ENCODE peak calls at places on chromosomes 12 and 14, in nine cellular contexts. I, B, X, Y, O, K, Z, T and R are unnamed samples.

GRCh38 chr14:33617154-33617553 is 333.7 kb downstream of the EGLN3 start:
- DNase-seq in I (no peak), B (peak; percentile 82), X (peak; percentile 53), Y (peak; percentile 87), O (no peak), K (peak; percentile 50), Z (peak; percentile 80), T (no peak), R (no peak)

GRCh38 chr12:118625050-118625675 is 248.8 kb downstream of the SUDS3 start:
- DNase-seq in I (no peak), B (no peak), X (no peak), Y (no peak), O (peak; percentile 35), K (no peak), Z (no peak), T (no peak), R (no peak)

GRCh38 chr14:68271996-68272395 is 452.4 kb downstream of the RAD51B start:
- DNase-seq in I (no peak), B (no peak), X (no peak), Y (no peak), O (no peak), K (no peak), Z (no peak), T (no peak), R (no peak)

GRCh38 chr12:52189376-52190174 is 2.2 kb downstream of the KRT80 start:
- DNase-seq in I (no peak), B (no peak), X (no peak), Y (peak; percentile 38), O (no peak), K (no peak), Z (peak; percentile 67), T (peak; percentile 96), R (no peak)

GRCh38 chr12:118456741-118457140 is 80.4 kb downstream of the SUDS3 start:
- DNase-seq in I (no peak), B (no peak), X (peak; percentile 34), Y (no peak), O (no peak), K (no peak), Z (no peak), T (no peak), R (no peak)

GRCh38 chr14:45716506-45716905 is 463.5 kb upstream of the MIS18BP1 start:
- DNase-seq in I (no peak), B (peak; percentile 28), X (no peak), Y (peak; percentile 12), O (no peak), K (peak; percentile 3), Z (peak; percentile 39), T (no peak), R (no peak)

GRCh38 chr14:89232366-89233070 is 184.5 kb downstream of the FOXN3 start:
- DNase-seq in I (no peak), B (no peak), X (no peak), Y (no peak), O (no peak), K (no peak), Z (no peak), T (no peak), R (no peak)

GRCh38 chr12:49108958-49109404 is 1.7 kb downstream of the LMBR1L start:
- DNase-seq in I (no peak), B (no peak), X (no peak), Y (no peak), O (peak; percentile 64), K (no peak), Z (no peak), T (no peak), R (no peak)

GRCh38 chr14:93207468-93208308 is 632 bp downstream of the UBR7 start:
- DNase-seq in I (no peak), B (peak; percentile 61), X (no peak), Y (peak; percentile 66), O (peak; percentile 57), K (no peak), Z (peak; percentile 59), T (peak; percentile 59), R (peak; percentile 24)

GRCh38 chr12:54697836-54698235 is 49.7 kb upstream of the DCD start:
- DNase-seq in I (no peak), B (no peak), X (no peak), Y (no peak), O (no peak), K (no peak), Z (no peak), T (no peak), R (no peak)

GRCh38 chr12:63132201-63132600 is 18.8 kb downstream of the AVPR1A start:
- DNase-seq in I (no peak), B (no peak), X (no peak), Y (no peak), O (no peak), K (no peak), Z (no peak), T (no peak), R (no peak)

GRCh38 chr14:102952276-102952675 is 29.8 kb downstream of the AMN start:
- DNase-seq in I (no peak), B (no peak), X (no peak), Y (no peak), O (no peak), K (no peak), Z (no peak), T (no peak), R (no peak)

GRCh38 chr12:630656-631632 is 32.3 kb downstream of the NINJ2 start:
- DNase-seq in I (no peak), B (no peak), X (no peak), Y (no peak), O (peak; percentile 86), K (no peak), Z (no peak), T (no peak), R (peak; percentile 88)

GRCh38 chr14:22487941-22488340 is 101.1 kb downstream of the DAD1 start:
- DNase-seq in I (no peak), B (no peak), X (no peak), Y (no peak), O (no peak), K (no peak), Z (no peak), T (no peak), R (no peak)

GRCh38 chr12:42588981-42589464 is 523 bp downstream of the PRICKLE1 start:
- DNase-seq in I (no peak), B (peak; percentile 60), X (no peak), Y (peak; percentile 37), O (peak; percentile 46), K (no peak), Z (peak; percentile 51), T (peak; percentile 68), R (no peak)

GRCh38 chr14:74945261-74945851 is 10.0 kb downstream of the PGF start:
- DNase-seq in I (no peak), B (peak; percentile 3), X (no peak), Y (no peak), O (no peak), K (no peak), Z (peak; percentile 41), T (peak; percentile 53), R (no peak)

GRCh38 chr12:2094597-2094996 is 41.8 kb downstream of the CACNA1C start:
- DNase-seq in I (no peak), B (no peak), X (no peak), Y (no peak), O (no peak), K (no peak), Z (peak; percentile 57), T (no peak), R (no peak)

GRCh38 chr14:34258318-34258717 is 203.7 kb downstream of the SPTSSA start:
- DNase-seq in I (no peak), B (no peak), X (no peak), Y (peak; percentile 4), O (no peak), K (peak; percentile 28), Z (peak; percentile 8), T (no peak), R (no peak)

GRCh38 chr12:85865905-85866304 is 8.2 kb upstream of the NTS start:
- DNase-seq in I (no peak), B (no peak), X (no peak), Y (no peak), O (no peak), K (no peak), Z (peak; percentile 27), T (no peak), R (no peak)

GRCh38 chr14:34604990-34605389 is 25.0 kb downstream of the SNX6 start:
- DNase-seq in I (no peak), B (no peak), X (no peak), Y (peak; percentile 72), O (no peak), K (no peak), Z (no peak), T (no peak), R (no peak)

GRCh38 chr12:132566551-132567131 is 43.7 kb downstream of the LRCOL1 start:
- DNase-seq in I (no peak), B (no peak), X (no peak), Y (peak; percentile 32), O (no peak), K (no peak), Z (no peak), T (no peak), R (no peak)

GRCh38 chr12:31931796-31932715 is 27.2 kb upstream of the RESF1 start:
- DNase-seq in I (no peak), B (no peak), X (no peak), Y (no peak), O (no peak), K (no peak), Z (no peak), T (no peak), R (no peak)

GRCh38 chr12:123111498-123112165 is 39.3 kb downstream of the PITPNM2 start:
- DNase-seq in I (no peak), B (no peak), X (no peak), Y (peak; percentile 80), O (no peak), K (no peak), Z (peak; percentile 88), T (no peak), R (no peak)

GRCh38 chr12:100920493-100920892 is 125.9 kb downstream of the ANO4 start:
- DNase-seq in I (no peak), B (no peak), X (no peak), Y (no peak), O (no peak), K (no peak), Z (no peak), T (no peak), R (no peak)

GRCh38 chr14:54338696-54339317 is 58.0 kb upstream of the CDKN3 start:
- DNase-seq in I (no peak), B (peak; percentile 9), X (no peak), Y (peak; percentile 73), O (no peak), K (peak; percentile 34), Z (peak; percentile 64), T (peak; percentile 53), R (no peak)

GRCh38 chr12:49796606-49797451 is 31.4 kb downstream of the NCKAP5L start:
- DNase-seq in I (no peak), B (no peak), X (no peak), Y (no peak), O (no peak), K (no peak), Z (no peak), T (no peak), R (no peak)

GRCh38 chr14:24042733-24043132 is 9.1 kb upstream of the CARMIL3 start:
- DNase-seq in I (no peak), B (no peak), X (no peak), Y (no peak), O (no peak), K (no peak), Z (no peak), T (no peak), R (no peak)

GRCh38 chr14:59997496-59997895 is 77.6 kb downstream of the LRRC9 start:
- DNase-seq in I (peak; percentile 6), B (peak; percentile 42), X (no peak), Y (no peak), O (no peak), K (no peak), Z (no peak), T (no peak), R (no peak)